ENCODE peak calls at places on chromosomes 4 and X, in nine cellular contexts. K, R, T, U, I, X, H, Q and G are unnamed samples.

GRCh38 chr4:147786031-147786430 is 54.1 kb downstream of the ARHGAP10 start:
- DNase-seq in K (no peak), R (no peak), T (peak; percentile 31), U (no peak), I (peak; percentile 24), X (peak; percentile 55), H (no peak), Q (no peak), G (no peak)

GRCh38 chr4:73674451-73674919 is 54.2 kb upstream of the RASSF6 start:
- DNase-seq in K (peak; percentile 42), R (no peak), T (peak; percentile 16), U (no peak), I (no peak), X (no peak), H (no peak), Q (no peak), G (peak; percentile 59)

GRCh38 chrX:22395372-22395771 is 122.7 kb downstream of the CBLL2 start:
- DNase-seq in K (peak; percentile 34), R (no peak), T (peak; percentile 58), U (no peak), I (no peak), X (no peak), H (no peak), Q (no peak), G (peak; percentile 79)

GRCh38 chr4:1326751-1327525 is 20.1 kb upstream of the UVSSA start:
- DNase-seq in K (no peak), R (no peak), T (no peak), U (no peak), I (no peak), X (no peak), H (no peak), Q (no peak), G (no peak)

GRCh38 chr4:144174401-144175067 is 34.0 kb upstream of the GYPA start:
- DNase-seq in K (peak; percentile 28), R (peak; percentile 32), T (peak; percentile 84), U (peak; percentile 1), I (peak; percentile 75), X (peak; percentile 49), H (peak; percentile 1), Q (peak; percentile 67), G (peak; percentile 63)

GRCh38 chrX:18899796-18900380 is 84.0 kb downstream of the PHKA2 start:
- DNase-seq in K (no peak), R (no peak), T (peak; percentile 24), U (peak; percentile 15), I (peak; percentile 18), X (no peak), H (no peak), Q (peak; percentile 44), G (no peak)

GRCh38 chrX:22575161-22575845 is 302.6 kb downstream of the CBLL2 start:
- DNase-seq in K (no peak), R (no peak), T (no peak), U (no peak), I (peak; percentile 8), X (no peak), H (no peak), Q (no peak), G (peak; percentile 8)

GRCh38 chrX:152847281-152847680 is 16.4 kb downstream of the NSDHL start:
- DNase-seq in K (no peak), R (no peak), T (no peak), U (no peak), I (no peak), X (no peak), H (no peak), Q (no peak), G (no peak)

GRCh38 chr4:143292858-143293257 is 43.8 kb upstream of the GAB1 start:
- DNase-seq in K (no peak), R (no peak), T (no peak), U (no peak), I (no peak), X (no peak), H (no peak), Q (no peak), G (no peak)

GRCh38 chrX:5113128-5113527 is 1115.5 kb downstream of the NLGN4X start:
- DNase-seq in K (peak; percentile 0), R (no peak), T (peak; percentile 0), U (peak; percentile 11), I (peak; percentile 22), X (peak; percentile 40), H (no peak), Q (peak; percentile 30), G (peak; percentile 0)

GRCh38 chrX:19886888-19887531 is 390 bp downstream of the SH3KBP1 start:
- DNase-seq in K (peak; percentile 7), R (peak; percentile 17), T (no peak), U (peak; percentile 48), I (peak; percentile 21), X (no peak), H (no peak), Q (peak; percentile 42), G (no peak)

GRCh38 chrX:28960063-28960462 is 372.8 kb downstream of the IL1RAPL1 start:
- DNase-seq in K (no peak), R (no peak), T (no peak), U (no peak), I (no peak), X (no peak), H (no peak), Q (no peak), G (no peak)

GRCh38 chr4:140556372-140557085 is 12.2 kb downstream of the UCP1 start:
- DNase-seq in K (no peak), R (peak; percentile 48), T (no peak), U (no peak), I (no peak), X (no peak), H (no peak), Q (no peak), G (no peak)

GRCh38 chr4:3031357-3032064 is 42.8 kb downstream of the HTT-AS start:
- DNase-seq in K (no peak), R (no peak), T (no peak), U (no peak), I (peak; percentile 58), X (no peak), H (no peak), Q (no peak), G (no peak)

GRCh38 chr4:185945906-185946305 is 123.0 kb upstream of the TLR3 start:
- DNase-seq in K (no peak), R (no peak), T (no peak), U (no peak), I (no peak), X (no peak), H (no peak), Q (no peak), G (no peak)

GRCh38 chrX:53300157-53300556 is 18.8 kb upstream of the IQSEC2 start:
- DNase-seq in K (no peak), R (no peak), T (no peak), U (no peak), I (no peak), X (no peak), H (no peak), Q (no peak), G (no peak)

GRCh38 chr4:99808260-99808857 is 8.3 kb upstream of the DAPP1 start:
- DNase-seq in K (peak; percentile 76), R (peak; percentile 67), T (peak; percentile 60), U (peak; percentile 46), I (peak; percentile 56), X (peak; percentile 1), H (peak; percentile 5), Q (peak; percentile 76), G (peak; percentile 54)

GRCh38 chrX:34631826-34632225 is 25.3 kb downstream of the TMEM47 start:
- DNase-seq in K (no peak), R (no peak), T (peak; percentile 75), U (no peak), I (peak; percentile 34), X (no peak), H (no peak), Q (no peak), G (peak; percentile 36)

GRCh38 chr4:101031971-101032370 is 315.4 kb downstream of the PPP3CA start:
- DNase-seq in K (no peak), R (no peak), T (no peak), U (no peak), I (no peak), X (no peak), H (no peak), Q (peak; percentile 82), G (no peak)

GRCh38 chr4:78818530-78818929 is 42.4 kb downstream of the BMP2K start:
- DNase-seq in K (no peak), R (no peak), T (no peak), U (no peak), I (no peak), X (no peak), H (no peak), Q (no peak), G (no peak)